ENCODE peak calls at places on chromosome X, in five cellular contexts. One of them, this sample, is unnamed.

GRCh38 chrX:112834016-112834855 is 6.4 kb downstream of the AMOT start:
- DNase-seq in A549: no peak
- DNase-seq in H1: no peak
- DNase-seq in AG10803: peak
- DNase-seq in hepatocyte: peak
- DNase-seq in this sample: peak

GRCh38 chrX:45344597-45344996 is 143.9 kb upstream of the DIPK2B start:
- DNase-seq in H1: no peak
- DNase-seq in hepatocyte: no peak
- DNase-seq in AG10803: peak
- DNase-seq in A549: no peak
- DNase-seq in this sample: peak

GRCh38 chrX:106150701-106151100 is 17.4 kb upstream of the PWWP3B start:
- DNase-seq in H1: no peak
- DNase-seq in hepatocyte: no peak
- DNase-seq in A549: no peak
- DNase-seq in AG10803: no peak
- DNase-seq in this sample: no peak

GRCh38 chrX:84187501-84188319 is at the start of gene RPS6KA6:
- DNase-seq in AG10803: peak
- DNase-seq in hepatocyte: peak
- DNase-seq in A549: peak
- DNase-seq in H1: peak
- DNase-seq in this sample: peak

GRCh38 chrX:107710617-107711391 is 64.8 kb downstream of the TSC22D3 start:
- DNase-seq in H1: no peak
- DNase-seq in A549: peak
- DNase-seq in hepatocyte: peak
- DNase-seq in AG10803: peak
- DNase-seq in this sample: peak

GRCh38 chrX:66050140-66050569 is 10.3 kb upstream of the VSIG4 start:
- DNase-seq in H1: no peak
- DNase-seq in A549: no peak
- DNase-seq in AG10803: no peak
- DNase-seq in hepatocyte: no peak
- DNase-seq in this sample: no peak

GRCh38 chrX:110125435-110125834 is 122.5 kb downstream of the TMEM164 start:
- DNase-seq in AG10803: no peak
- DNase-seq in hepatocyte: peak
- DNase-seq in A549: no peak
- DNase-seq in H1: peak
- DNase-seq in this sample: peak

GRCh38 chrX:15751160-15751819 is 13.2 kb downstream of the CA5B start:
- DNase-seq in hepatocyte: peak
- DNase-seq in H1: no peak
- DNase-seq in AG10803: peak
- DNase-seq in A549: no peak
- DNase-seq in this sample: peak

GRCh38 chrX:54980334-54980733 is 13.7 kb downstream of the PFKFB1 start:
- DNase-seq in hepatocyte: no peak
- DNase-seq in H1: no peak
- DNase-seq in AG10803: no peak
- DNase-seq in A549: no peak
- DNase-seq in this sample: no peak

GRCh38 chrX:20231598-20231997 is 35.1 kb downstream of the RPS6KA3 start:
- DNase-seq in H1: no peak
- DNase-seq in AG10803: peak
- DNase-seq in hepatocyte: no peak
- DNase-seq in A549: no peak
- DNase-seq in this sample: no peak

GRCh38 chrX:154372612-154373022 is 1.8 kb downstream of the FLNA start:
- DNase-seq in AG10803: peak
- DNase-seq in hepatocyte: no peak
- DNase-seq in A549: peak
- DNase-seq in H1: no peak
- DNase-seq in this sample: no peak

GRCh38 chrX:101507986-101508385 is 22.7 kb downstream of the ARMCX4 start:
- DNase-seq in AG10803: no peak
- DNase-seq in A549: no peak
- DNase-seq in H1: no peak
- DNase-seq in hepatocyte: no peak
- DNase-seq in this sample: no peak

GRCh38 chrX:114611018-114611619 is 27.2 kb downstream of the HTR2C start:
- DNase-seq in A549: peak
- DNase-seq in H1: peak
- DNase-seq in AG10803: peak
- DNase-seq in hepatocyte: peak
- DNase-seq in this sample: peak

GRCh38 chrX:84186603-84187358 is 1.2 kb downstream of the RPS6KA6 start:
- DNase-seq in hepatocyte: peak
- DNase-seq in H1: peak
- DNase-seq in AG10803: no peak
- DNase-seq in A549: peak
- DNase-seq in this sample: no peak

GRCh38 chrX:11375614-11376119 is 82.5 kb downstream of the AMELX start:
- DNase-seq in AG10803: no peak
- DNase-seq in A549: no peak
- DNase-seq in H1: no peak
- DNase-seq in hepatocyte: peak
- DNase-seq in this sample: peak

GRCh38 chrX:117274943-117275342 is 812.2 kb upstream of the CT83 start:
- DNase-seq in AG10803: no peak
- DNase-seq in H1: no peak
- DNase-seq in A549: no peak
- DNase-seq in hepatocyte: peak
- DNase-seq in this sample: no peak

GRCh38 chrX:38061335-38061734 is 55.0 kb downstream of the SYTL5 start:
- DNase-seq in A549: no peak
- DNase-seq in H1: no peak
- DNase-seq in AG10803: peak
- DNase-seq in hepatocyte: peak
- DNase-seq in this sample: peak

GRCh38 chrX:53587795-53588194 is 98.7 kb downstream of the HUWE1 start:
- DNase-seq in H1: no peak
- DNase-seq in hepatocyte: no peak
- DNase-seq in AG10803: no peak
- DNase-seq in A549: no peak
- DNase-seq in this sample: no peak

GRCh38 chrX:115337735-115338134 is 48.2 kb downstream of the LUZP4 start:
- DNase-seq in AG10803: peak
- DNase-seq in A549: no peak
- DNase-seq in H1: no peak
- DNase-seq in hepatocyte: no peak
- DNase-seq in this sample: peak

GRCh38 chrX:22392176-22392814 is 119.6 kb downstream of the CBLL2 start:
- DNase-seq in hepatocyte: no peak
- DNase-seq in AG10803: no peak
- DNase-seq in H1: no peak
- DNase-seq in A549: no peak
- DNase-seq in this sample: no peak

GRCh38 chrX:130531066-130531465 is 129.3 kb downstream of the RBMX2 start:
- DNase-seq in H1: no peak
- DNase-seq in hepatocyte: no peak
- DNase-seq in AG10803: no peak
- DNase-seq in A549: no peak
- DNase-seq in this sample: no peak

GRCh38 chrX:50475208-50475607 is 4.6 kb upstream of the DGKK start:
- DNase-seq in A549: no peak
- DNase-seq in AG10803: no peak
- DNase-seq in H1: no peak
- DNase-seq in hepatocyte: no peak
- DNase-seq in this sample: no peak

GRCh38 chrX:50853399-50853798 is 39.4 kb upstream of the SHROOM4 start:
- DNase-seq in H1: no peak
- DNase-seq in hepatocyte: no peak
- DNase-seq in AG10803: no peak
- DNase-seq in A549: no peak
- DNase-seq in this sample: no peak

GRCh38 chrX:72057331-72057730 is 74.4 kb downstream of the RTL5 start:
- DNase-seq in hepatocyte: no peak
- DNase-seq in H1: no peak
- DNase-seq in AG10803: peak
- DNase-seq in A549: no peak
- DNase-seq in this sample: no peak

GRCh38 chrX:55709735-55710134 is 7.8 kb upstream of the RRAGB start:
- DNase-seq in hepatocyte: no peak
- DNase-seq in A549: no peak
- DNase-seq in H1: no peak
- DNase-seq in AG10803: no peak
- DNase-seq in this sample: no peak

GRCh38 chrX:118694628-118695027 is 32.8 kb upstream of the IL13RA1 start:
- DNase-seq in A549: no peak
- DNase-seq in AG10803: peak
- DNase-seq in hepatocyte: no peak
- DNase-seq in H1: no peak
- DNase-seq in this sample: peak

GRCh38 chrX:115949900-115950822 is 220.4 kb upstream of the AGTR2 start:
- DNase-seq in A549: no peak
- DNase-seq in AG10803: no peak
- DNase-seq in hepatocyte: no peak
- DNase-seq in H1: no peak
- DNase-seq in this sample: no peak

GRCh38 chrX:107429090-107429489 is 20.4 kb upstream of the FRMPD3 start:
- DNase-seq in AG10803: peak
- DNase-seq in A549: no peak
- DNase-seq in H1: peak
- DNase-seq in hepatocyte: no peak
- DNase-seq in this sample: peak

GRCh38 chrX:64894454-64895038 is 81.7 kb downstream of the ZC4H2 start:
- DNase-seq in hepatocyte: peak
- DNase-seq in H1: peak
- DNase-seq in A549: no peak
- DNase-seq in AG10803: no peak
- DNase-seq in this sample: no peak

GRCh38 chrX:107726809-107727534 is 48.6 kb downstream of the TSC22D3 start:
- DNase-seq in AG10803: no peak
- DNase-seq in H1: no peak
- DNase-seq in A549: no peak
- DNase-seq in hepatocyte: no peak
- DNase-seq in this sample: no peak

GRCh38 chrX:12367254-12367653 is 229.0 kb downstream of the FRMPD4 start:
- DNase-seq in AG10803: no peak
- DNase-seq in hepatocyte: no peak
- DNase-seq in H1: no peak
- DNase-seq in A549: no peak
- DNase-seq in this sample: no peak

GRCh38 chrX:68083510-68083909 is 349.8 kb downstream of the OPHN1 start:
- DNase-seq in H1: no peak
- DNase-seq in AG10803: peak
- DNase-seq in A549: no peak
- DNase-seq in hepatocyte: no peak
- DNase-seq in this sample: peak

GRCh38 chrX:46040001-46040400 is 505.2 kb downstream of the ZNF674 start:
- DNase-seq in AG10803: no peak
- DNase-seq in hepatocyte: no peak
- DNase-seq in H1: no peak
- DNase-seq in A549: no peak
- DNase-seq in this sample: no peak

GRCh38 chrX:17968367-17968766 is 107.3 kb upstream of the RAI2 start:
- DNase-seq in H1: no peak
- DNase-seq in hepatocyte: no peak
- DNase-seq in A549: no peak
- DNase-seq in AG10803: no peak
- DNase-seq in this sample: no peak
- TF ChIP-seq CTCF in H1: no peak
- TF ChIP-seq CTCF in hepatocyte: no peak
- TF ChIP-seq CTCF in A549: no peak
- TF ChIP-seq CTCF in AG10803: no peak
- TF ChIP-seq CTCF in this sample: no peak

GRCh38 chrX:136170109-136170800 is 22.9 kb downstream of the FHL1 start:
- DNase-seq in H1: no peak
- DNase-seq in AG10803: peak
- DNase-seq in hepatocyte: peak
- DNase-seq in A549: no peak
- DNase-seq in this sample: peak

GRCh38 chrX:136176399-136176825 is 29.1 kb downstream of the FHL1 start:
- DNase-seq in hepatocyte: peak
- DNase-seq in H1: no peak
- DNase-seq in AG10803: peak
- DNase-seq in A549: no peak
- DNase-seq in this sample: peak

GRCh38 chrX:136166221-136166855 is 19.0 kb downstream of the FHL1 start:
- DNase-seq in hepatocyte: peak
- DNase-seq in H1: no peak
- DNase-seq in A549: no peak
- DNase-seq in AG10803: peak
- DNase-seq in this sample: peak

GRCh38 chrX:136168929-136169735 is 21.8 kb downstream of the FHL1 start:
- DNase-seq in hepatocyte: peak
- DNase-seq in AG10803: peak
- DNase-seq in H1: peak
- DNase-seq in A549: no peak
- DNase-seq in this sample: peak

GRCh38 chrX:136171420-136171819 is 24.1 kb downstream of the FHL1 start:
- DNase-seq in AG10803: no peak
- DNase-seq in A549: no peak
- DNase-seq in H1: no peak
- DNase-seq in hepatocyte: no peak
- DNase-seq in this sample: no peak
- H3K4me3 ChIP-seq in AG10803: no peak
- H3K4me3 ChIP-seq in A549: no peak
- H3K4me3 ChIP-seq in H1: no peak
- H3K4me3 ChIP-seq in hepatocyte: no peak
- H3K4me3 ChIP-seq in this sample: no peak

GRCh38 chrX:149504226-149504914 is 736 bp downstream of the IDS start:
- DNase-seq in A549: peak
- DNase-seq in AG10803: peak
- DNase-seq in H1: peak
- DNase-seq in hepatocyte: peak
- DNase-seq in this sample: peak
- TF ChIP-seq CTCF in A549: no peak
- TF ChIP-seq CTCF in AG10803: peak
- TF ChIP-seq CTCF in H1: peak
- TF ChIP-seq CTCF in hepatocyte: peak
- TF ChIP-seq CTCF in this sample: peak

DNA sequence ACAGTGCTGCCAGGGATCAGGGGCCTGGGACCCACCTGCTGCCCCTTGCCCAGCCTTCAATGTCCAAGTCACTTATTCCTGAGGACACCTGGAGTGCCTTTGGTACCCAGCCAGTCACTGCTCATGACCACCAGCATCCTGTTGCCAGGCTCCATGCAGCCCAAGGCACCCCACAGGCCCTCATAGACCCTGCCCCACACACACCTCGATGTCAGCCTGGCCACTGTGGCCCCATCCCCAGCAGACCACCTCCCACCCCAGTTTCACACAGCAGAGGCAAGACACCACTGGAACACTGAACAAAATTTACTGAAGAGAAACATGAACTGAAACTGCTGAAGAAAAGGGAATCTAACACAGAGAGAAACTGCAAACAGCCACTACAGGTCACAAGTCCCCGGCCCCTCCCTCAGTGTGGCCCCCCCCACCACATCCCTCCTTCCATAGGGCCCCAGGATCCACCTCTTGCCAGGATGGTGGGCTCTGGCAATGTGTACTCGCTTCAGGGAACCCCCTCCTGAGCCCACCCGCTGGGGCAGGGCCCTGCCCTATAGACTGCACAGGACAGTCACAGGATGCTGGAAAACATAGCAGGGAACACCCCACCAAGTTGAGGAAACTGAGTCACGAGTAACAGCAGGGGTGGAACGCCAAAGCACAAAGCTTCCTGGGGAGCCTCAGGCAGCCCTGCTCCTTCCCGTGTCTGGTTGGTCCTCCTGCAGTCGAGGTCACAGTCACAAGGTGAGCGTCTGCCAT is 5.2 kb downstream of the PNMA5 start:
- DNase-seq in A549: no peak
- DNase-seq in hepatocyte: no peak
- DNase-seq in H1: no peak
- DNase-seq in AG10803: no peak
- DNase-seq in this sample: no peak
- H3K4me3 ChIP-seq in A549: no peak
- H3K4me3 ChIP-seq in hepatocyte: no peak
- H3K4me3 ChIP-seq in H1: no peak
- H3K4me3 ChIP-seq in AG10803: no peak
- H3K4me3 ChIP-seq in this sample: no peak

This sample was measured in fibroblast of the aortic adventitia.